ENCODE peak calls at places on chromosome 10, in nine cellular contexts. U is esophagus squamous epithelium, H is prostate gland, O is GM12865, K is sigmoid colon, B is upper lobe of right lung, R is fibroblast of the aortic adventitia, S is left ventricle myocardium inferior, X is GM23338. E is an unnamed sample.

GRCh38 chr10:95550073-95550672 is 11.0 kb downstream of the SORBS1 start:
- DNase-seq in O (no peak), K (no peak), B (no peak), U (no peak), S (no peak), R (no peak), X (no peak), H (peak; percentile 48), E (no peak)

GRCh38 chr10:21702633-21703111 is 168.6 kb downstream of the MLLT10 start:
- DNase-seq in R (no peak), O (peak; percentile 53), U (no peak), B (no peak), X (no peak), K (no peak), S (no peak), H (no peak), E (no peak)

GRCh38 chr10:1526427-1527055 is 210.8 kb downstream of the ADARB2 start:
- DNase-seq in B (peak; percentile 45), U (no peak), X (no peak), H (no peak), R (no peak), K (peak; percentile 44), O (peak; percentile 19), S (no peak), E (no peak)

GRCh38 chr10:113425596-113425995 is 127.3 kb upstream of the HABP2 start:
- DNase-seq in X (no peak), H (no peak), S (no peak), B (no peak), R (no peak), U (no peak), O (no peak), K (no peak), E (peak; percentile 41)

GRCh38 chr10:45001382-45002148 is 842 bp downstream of the ZNF22 start:
- DNase-seq in O (peak; percentile 83), K (peak; percentile 83), S (peak; percentile 78), B (peak; percentile 83), U (no peak), X (peak; percentile 48), H (peak; percentile 76), R (peak; percentile 80), E (peak; percentile 85)

GRCh38 chr10:74598891-74599566 is 227.4 kb upstream of the KAT6B start:
- DNase-seq in O (peak; percentile 87), H (no peak), K (no peak), B (no peak), X (no peak), U (no peak), S (no peak), R (peak; percentile 70), E (no peak)

GRCh38 chr10:22999942-23000341 is 72.1 kb downstream of the ARMC3 start:
- DNase-seq in B (no peak), U (no peak), O (no peak), R (no peak), H (no peak), S (no peak), X (peak; percentile 34), K (no peak), E (no peak)

GRCh38 chr10:33162248-33162575 is 172.3 kb downstream of the NRP1 start:
- DNase-seq in S (no peak), U (no peak), B (no peak), H (no peak), R (no peak), X (no peak), O (no peak), K (no peak), E (no peak)

GRCh38 chr10:75655791-75656451 is 224.5 kb downstream of the LRMDA start:
- DNase-seq in H (no peak), S (no peak), B (no peak), K (no peak), X (no peak), O (no peak), R (peak; percentile 93), U (no peak), E (peak; percentile 29)

GRCh38 chr10:99115703-99116102 is 119.9 kb downstream of the HPSE2 start:
- DNase-seq in X (no peak), B (no peak), R (no peak), K (no peak), O (no peak), U (no peak), H (no peak), S (no peak), E (no peak)

GRCh38 chr10:109591631-109592030 is 331.7 kb downstream of the XPNPEP1 start:
- DNase-seq in R (no peak), U (no peak), S (no peak), H (no peak), X (no peak), B (no peak), O (no peak), K (no peak), E (peak; percentile 7)

GRCh38 chr10:70850097-70850496 is 34.3 kb downstream of the SGPL1 start:
- DNase-seq in K (no peak), X (no peak), R (peak; percentile 59), U (no peak), O (no peak), B (no peak), H (no peak), S (no peak), E (no peak)

GRCh38 chr10:131174651-131175540 is 136.6 kb downstream of the TCERG1L start:
- DNase-seq in X (no peak), S (no peak), R (no peak), B (no peak), H (no peak), K (peak; percentile 39), U (no peak), O (no peak), E (no peak)

GRCh38 chr10:122207596-122207995 is 63.5 kb upstream of the BTBD16 start:
- DNase-seq in R (no peak), U (no peak), O (no peak), H (no peak), X (no peak), K (no peak), B (no peak), S (no peak), E (no peak)

GRCh38 chr10:35795131-35795819 is 153.2 kb upstream of the FZD8 start:
- DNase-seq in O (no peak), B (no peak), U (no peak), S (no peak), K (no peak), H (no peak), R (peak; percentile 97), X (no peak), E (peak; percentile 83)

GRCh38 chr10:43028143-43028542 is 48.7 kb upstream of the RET start:
- DNase-seq in R (no peak), S (no peak), K (no peak), O (no peak), H (no peak), X (no peak), B (no peak), U (no peak), E (no peak)

GRCh38 chr10:43036581-43037428 is 40.1 kb upstream of the RET start:
- DNase-seq in B (peak; percentile 35), R (no peak), X (no peak), K (peak; percentile 56), S (no peak), U (no peak), O (no peak), H (no peak), E (no peak)

GRCh38 chr10:43029043-43029442 is 47.8 kb upstream of the RET start:
- DNase-seq in U (no peak), B (no peak), X (no peak), K (no peak), H (no peak), S (no peak), O (no peak), R (no peak), E (no peak)

GRCh38 chr10:43035785-43036184 is 41.1 kb upstream of the RET start:
- DNase-seq in S (no peak), H (no peak), O (no peak), K (no peak), X (no peak), B (no peak), R (no peak), U (no peak), E (no peak)

DNA sequence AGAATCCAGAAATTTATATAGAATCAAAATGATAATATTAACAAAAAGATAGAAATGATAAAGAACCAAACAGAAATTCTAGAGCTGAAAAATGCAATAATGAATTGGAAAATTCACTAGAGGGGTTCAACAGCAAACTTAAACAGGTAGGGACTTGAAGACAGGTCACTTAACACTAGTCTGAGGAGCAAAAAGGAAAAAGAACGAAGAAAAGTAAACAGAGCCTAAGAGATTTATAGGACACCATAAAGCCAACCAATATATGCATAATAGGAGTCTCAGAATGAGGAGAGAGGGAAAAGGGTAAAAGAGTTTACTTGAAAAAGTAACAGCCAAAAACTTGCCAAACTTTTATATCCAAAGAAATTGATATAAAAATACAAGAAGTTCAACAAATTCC is 44.3 kb upstream of the RET start:
- DNase-seq in X (no peak), B (no peak), S (no peak), K (no peak), U (no peak), O (no peak), R (no peak), H (no peak), E (no peak)
- TF ChIP-seq CTCF in X (no peak), B (no peak), S (no peak), K (no peak), U (no peak), O (no peak), R (no peak), H (no peak), E (no peak)

GRCh38 chr10:53209941-53210611 is 437.5 kb upstream of the MBL2 start:
- DNase-seq in B (no peak), R (peak; percentile 8), U (no peak), O (peak; percentile 9), K (no peak), S (no peak), X (peak; percentile 75), H (no peak), E (peak; percentile 60)
- TF ChIP-seq CTCF in B (no peak), R (peak; percentile 17), U (no peak), O (no peak), K (no peak), S (peak; percentile 51), X (peak; percentile 92), H (peak; percentile 25), E (peak; percentile 26)

GRCh38 chr10:101062231-101063161 is 707 bp downstream of the KAZALD1 start:
- DNase-seq in K (peak; percentile 71), S (peak; percentile 60), R (no peak), O (peak; percentile 79), X (peak; percentile 85), B (peak; percentile 87), H (peak; percentile 27), U (no peak), E (no peak)
- TF ChIP-seq CTCF in K (no peak), S (peak; percentile 70), R (peak; percentile 46), O (peak; percentile 67), X (peak; percentile 45), B (peak; percentile 65), H (peak; percentile 74), U (peak; percentile 28), E (peak; percentile 60)

DNA sequence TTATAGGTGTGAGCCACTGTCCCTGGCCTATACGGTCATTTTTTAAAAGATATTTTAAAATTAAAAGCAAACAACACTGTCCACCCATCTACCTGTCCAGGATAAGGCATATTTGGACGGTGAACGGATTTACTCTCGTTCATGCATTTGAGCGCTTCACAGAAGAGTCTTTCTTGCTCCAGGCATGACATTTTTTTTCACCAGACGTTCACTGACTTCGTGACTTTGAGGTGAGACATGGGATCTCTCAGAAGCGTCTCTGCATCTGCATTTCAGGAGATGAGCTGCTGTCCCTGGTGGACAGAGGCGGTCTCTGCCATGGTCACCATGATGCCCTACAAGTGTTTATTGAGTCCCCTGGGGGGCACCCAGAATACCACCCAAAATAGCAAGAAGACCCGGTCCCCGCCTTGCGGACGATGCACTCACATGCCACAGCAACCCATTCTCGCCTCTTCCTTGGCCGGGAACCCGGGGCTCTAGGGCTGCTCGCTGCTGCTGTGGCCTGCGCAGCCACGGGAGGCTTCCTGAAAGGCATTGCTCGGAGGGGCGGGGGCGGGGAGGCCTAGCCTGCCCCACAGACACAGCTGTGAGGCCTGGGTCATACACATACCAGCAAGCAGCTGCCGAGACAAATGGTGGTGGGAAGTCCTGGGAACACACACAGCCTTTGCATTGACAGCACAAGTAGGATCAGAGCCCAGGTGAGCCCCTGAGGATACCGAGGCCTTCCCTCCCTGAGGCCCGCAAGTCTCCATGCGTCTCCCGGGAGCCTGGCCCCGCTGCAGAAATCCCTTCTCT is 84.4 kb downstream of the RGS10 start:
- DNase-seq in H (no peak), R (no peak), O (no peak), U (no peak), K (no peak), X (no peak), B (no peak), S (no peak), E (no peak)
- TF ChIP-seq CTCF in H (no peak), R (no peak), O (no peak), U (no peak), K (no peak), X (peak; percentile 15), B (no peak), S (no peak), E (no peak)